ENCODE peak calls at places on chromosomes 5 and 9, in six cellular contexts. B is IMR-90, C is H1, J is neuronal stem cell, M is H9, V is mesenchymal stem cell. N is an unnamed sample.

GRCh38 chr9:99073985-99074901 is 30.7 kb upstream of the TGFBR1 start:
- DNase-seq in J (no peak), M (no peak), V (no peak), B (no peak), C (no peak), N (no peak)

GRCh38 chr5:149448831-149449714 is 70.0 kb upstream of the IL17B start:
- DNase-seq in B (no peak), J (no peak), M (no peak), C (no peak), V (peak; percentile 46), N (no peak)

GRCh38 chr5:34436761-34437501 is 219.2 kb upstream of the RAI14 start:
- DNase-seq in M (no peak), B (peak; percentile 79), C (no peak), J (no peak), V (peak; percentile 61), N (no peak)

GRCh38 chr5:168978500-168978899 is 322.4 kb downstream of the SLIT3 start:
- DNase-seq in B (no peak), M (no peak), C (no peak), V (no peak), J (no peak), N (no peak)

GRCh38 chr9:5644522-5644921 is 15.6 kb downstream of the RIC1 start:
- DNase-seq in V (peak; percentile 34), M (no peak), B (peak; percentile 16), J (no peak), C (no peak), N (no peak)

GRCh38 chr9:136996361-136997281 is at the start of gene CLIC3:
- DNase-seq in C (peak; percentile 74), J (no peak), M (peak; percentile 76), B (no peak), V (peak; percentile 22), N (peak; percentile 92)

GRCh38 chr5:114174837-114175236 is 187.0 kb upstream of the KCNN2 start:
- DNase-seq in C (no peak), B (peak; percentile 22), V (no peak), M (no peak), J (no peak), N (no peak)

GRCh38 chr5:142881076-142881466 is 110.9 kb downstream of the ARHGAP26 start:
- DNase-seq in C (no peak), J (peak; percentile 43), M (peak; percentile 53), B (peak; percentile 91), V (peak; percentile 85), N (peak; percentile 43)

GRCh38 chr9:4196886-4197285 is 103.0 kb downstream of the GLIS3 start:
- DNase-seq in C (no peak), V (no peak), M (no peak), J (peak; percentile 6), B (no peak), N (no peak)

GRCh38 chr5:11045411-11045810 is 284.4 kb upstream of the DAP start:
- DNase-seq in M (no peak), J (no peak), C (no peak), V (no peak), B (no peak), N (no peak)

GRCh38 chr9:131008086-131008485 is 888 bp upstream of the LAMC3 start:
- DNase-seq in B (no peak), V (no peak), J (no peak), M (no peak), C (no peak), N (no peak)
- H4K8ac ChIP-seq in B (no peak overlapping the region), V (no peak overlapping the region), J (no peak overlapping the region), M (no peak overlapping the region), C (no peak overlapping the region), N (no peak overlapping the region)

GRCh38 chr5:134145061-134145757 is 30.7 kb downstream of the TCF7 start:
- DNase-seq in C (no peak), B (no peak), M (no peak), V (no peak), J (no peak), N (no peak)

GRCh38 chr5:134142806-134143205 is 28.3 kb downstream of the TCF7 start:
- DNase-seq in J (no peak), B (no peak), C (peak; percentile 41), V (no peak), M (peak; percentile 13), N (no peak)

GRCh38 chr5:134145779-134146581 is 30.8 kb downstream of the SKP1 start:
- DNase-seq in C (peak; percentile 94), V (peak; percentile 81), M (peak; percentile 88), J (peak; percentile 81), B (peak; percentile 64), N (peak; percentile 86)

GRCh38 chr5:134143431-134143830 is 28.9 kb downstream of the TCF7 start:
- DNase-seq in C (peak; percentile 38), B (no peak), V (no peak), J (no peak), M (no peak), N (no peak)

GRCh38 chr5:134143964-134144941 is 29.8 kb downstream of the TCF7 start:
- DNase-seq in C (peak; percentile 17), V (no peak), M (no peak), B (no peak), J (no peak), N (peak; percentile 69)
- H3K18ac ChIP-seq in C (no peak overlapping the region), V (no peak overlapping the region), M (no peak overlapping the region), B (no peak overlapping the region), J (no peak overlapping the region), N (peak overlapping the region; percentile 47)

DNA sequence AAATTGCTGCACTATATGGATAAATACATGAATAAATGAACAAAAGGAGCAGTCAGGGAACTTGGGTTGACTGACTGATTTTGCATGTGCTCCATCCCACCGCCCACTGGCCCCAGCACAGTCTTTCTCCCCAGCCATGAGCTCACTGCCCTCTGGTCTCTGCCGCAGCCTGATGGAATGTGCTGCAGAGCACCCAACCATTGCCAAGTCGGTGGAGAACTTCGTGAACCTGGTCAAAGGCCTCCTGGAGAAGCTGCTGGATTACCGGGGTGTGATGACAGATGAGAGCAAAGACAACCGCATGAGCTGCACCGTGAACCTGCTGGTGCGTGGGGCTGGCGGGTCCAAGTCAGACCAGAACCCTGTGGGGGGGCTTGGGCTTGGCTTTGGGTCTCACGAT is 53.9 kb upstream of the INSYN2B start:
- DNase-seq in V (no peak), M (no peak), C (no peak), J (no peak), B (no peak), N (no peak)
- H3K14ac ChIP-seq in V (no peak overlapping the region), M (no peak overlapping the region), C (no peak overlapping the region), J (no peak overlapping the region), B (no peak overlapping the region), N (no peak overlapping the region)

GRCh38 chr5:75052461-75053285 is at the start of gene GCNT4:
- DNase-seq in C (peak; percentile 69), V (peak; percentile 68), B (peak; percentile 36), J (peak; percentile 51), M (peak; percentile 51), N (peak; percentile 51)
- H4K8ac ChIP-seq in C (peak within 1 kb of the TSS; percentile 85), V (peak within 1 kb of the TSS; percentile 77), B (peak within 1 kb of the TSS; percentile 87), J (no peak within 1 kb of the TSS), M (no peak within 1 kb of the TSS), N (peak within 1 kb of the TSS; percentile 55)